ENCODE peak calls at places on chromosomes 16 and 17, in four cellular contexts. T is MM.1S, N is RWPE1, M is ELF-1. V is an unnamed sample.

GRCh38 chr16:66862023-66862520 is 17.9 kb downstream of the CA7 start:
- DNase-seq in T (no peak), N (no peak), M (no peak), V (no peak)

GRCh38 chr16:57945740-57946138 is 25.2 kb downstream of the CNGB1 start:
- DNase-seq in M (no peak), T (no peak), N (no peak), V (no peak)

GRCh38 chr17:49739662-49740271 is 24.2 kb downstream of the FAM117A start:
- DNase-seq in N (no peak), T (peak), M (no peak), V (peak)

GRCh38 chr17:43316522-43317142 is 82.2 kb upstream of the ARL4D start:
- DNase-seq in M (peak), N (no peak), T (no peak), V (no peak)

GRCh38 chr16:54203851-54204505 is 82.6 kb downstream of the IRX3 start:
- DNase-seq in T (no peak), N (no peak), M (peak), V (no peak)

GRCh38 chr16:56360117-56361008 is 65.0 kb downstream of the AMFR start:
- DNase-seq in T (no peak), M (no peak), N (no peak), V (peak)

GRCh38 chr16:57562669-57563486 is 20.4 kb downstream of the ADGRG5 start:
- DNase-seq in M (no peak), T (no peak), N (no peak), V (no peak)

GRCh38 chr17:72515291-72516065 is 394.7 kb downstream of the SOX9 start:
- DNase-seq in T (no peak), N (no peak), M (no peak), V (no peak)

GRCh38 chr17:5630434-5630833 is 46.1 kb upstream of the NLRP1 start:
- DNase-seq in M (no peak), N (no peak), T (no peak), V (no peak)

GRCh38 chr16:69319826-69320730 is 8.9 kb downstream of the VPS4A start:
- DNase-seq in N (no peak), M (no peak), T (no peak), V (peak)

GRCh38 chr16:81179219-81179618 is 59.3 kb upstream of the BCO1 start:
- DNase-seq in M (no peak), N (no peak), T (no peak), V (no peak)

GRCh38 chr16:84670063-84670462 is 21.8 kb downstream of the KLHL36 start:
- DNase-seq in N (no peak), T (no peak), M (no peak), V (no peak)

GRCh38 chr17:2693561-2694380 is 17.8 kb downstream of the CLUH start:
- DNase-seq in N (no peak), M (no peak), T (no peak), V (peak)

GRCh38 chr17:13508916-13509315 is 92.8 kb downstream of the HS3ST3A1 start:
- DNase-seq in T (no peak), M (no peak), N (no peak), V (no peak)

GRCh38 chr17:72863511-72864175 is 228.8 kb downstream of the SLC39A11 start:
- DNase-seq in M (no peak), T (no peak), N (no peak), V (no peak)

GRCh38 chr17:7323731-7324437 is 5.3 kb downstream of the NEURL4 start:
- DNase-seq in M (peak), N (peak), T (no peak), V (no peak)

V was measured in left lobe of liver.